ENCODE peak calls at places on chromosomes 11 and 22, in seven cellular contexts. G is H9, C is globus pallidus, T is left kidney, Y is GM03348, P is tibial artery, X is NCI-H2081. F is an unnamed sample.

GRCh38 chr11:77202941-77203900 is 75.2 kb downstream of the MYO7A start:
- DNase-seq in G (peak), Y (no peak), T (no peak), P (no peak), C (no peak), X (no peak), F (peak)

GRCh38 chr11:86740628-86741488 is 59.5 kb upstream of the PRSS23 start:
- DNase-seq in C (peak), T (peak), Y (peak), P (peak), X (no peak), G (peak), F (peak)

GRCh38 chr22:33723915-33724314 is 196.4 kb downstream of the LARGE1 start:
- DNase-seq in X (no peak), P (peak), G (no peak), Y (no peak), T (no peak), C (no peak), F (no peak)

GRCh38 chr11:12253843-12254281 is 123.5 kb upstream of the PARVA start:
- DNase-seq in C (no peak), Y (no peak), X (no peak), G (no peak), P (no peak), T (peak), F (no peak)

GRCh38 chr11:104390696-104391095 is 226.7 kb upstream of the PDGFD start:
- DNase-seq in C (no peak), G (no peak), X (no peak), P (no peak), T (peak), Y (no peak), F (no peak)

GRCh38 chr22:26197427-26197826 is 28.2 kb downstream of the SEZ6L start:
- DNase-seq in T (no peak), Y (no peak), G (no peak), P (no peak), C (no peak), X (no peak), F (no peak)

GRCh38 chr11:20021771-20022362 is 138.4 kb downstream of the DBX1 start:
- DNase-seq in Y (no peak), C (no peak), G (peak), P (no peak), X (no peak), T (no peak), F (peak)

GRCh38 chr11:59668188-59668949 is 468 bp downstream of the PATL1 start:
- DNase-seq in C (peak), Y (peak), X (peak), G (peak), T (no peak), P (peak), F (peak)

GRCh38 chr11:10487002-10487647 is 32.1 kb downstream of the AMPD3 start:
- DNase-seq in C (no peak), Y (no peak), T (no peak), X (no peak), P (peak), G (peak), F (no peak)

GRCh38 chr11:62792193-62792575 is 378 bp upstream of the TMEM223 start:
- DNase-seq in P (no peak), X (no peak), Y (no peak), G (peak), T (no peak), C (no peak), F (peak)

GRCh38 chr22:50498322-50498861 is 9.1 kb downstream of the LMF2 start:
- DNase-seq in Y (peak), P (peak), T (peak), X (peak), G (peak), C (peak), F (peak)

GRCh38 chr11:19849107-19849789 is 136.6 kb downstream of the NAV2 start:
- DNase-seq in C (no peak), T (peak), Y (peak), G (no peak), X (no peak), P (no peak), F (no peak)

GRCh38 chr22:45124176-45124857 is 39.4 kb upstream of the NUP50 start:
- DNase-seq in G (no peak), X (no peak), P (no peak), C (no peak), Y (no peak), T (peak), F (no peak)

GRCh38 chr11:72813740-72814138 is 472 bp upstream of the ATG16L2 start:
- DNase-seq in X (peak), Y (peak), C (peak), T (peak), P (peak), G (peak), F (peak)

F was measured in ELF-1.